ENCODE peak calls at places on chromosomes 5 and 9, in ten cellular contexts. T is lower leg skin, K is GM13977, A is dorsolateral prefrontal cortex, Z is A549, Y is fibroblast of lung, O is coronary artery, C is progenitor cell of endocrine pancreas, F is lower lobe of right lung, H is cardiac muscle cell. U is an unnamed sample.

GRCh38 chr9:116075191-116075590 is 78.4 kb upstream of the PAPPA start:
- DNase-seq in O (no peak), Z (no peak), A (no peak), F (no peak), C (no peak), H (no peak), Y (peak), K (no peak), T (no peak), U (no peak)

GRCh38 chr9:37430841-37431597 is 8.5 kb downstream of the GRHPR start:
- DNase-seq in Y (peak), O (no peak), T (no peak), Z (no peak), H (no peak), A (peak), F (no peak), K (no peak), C (no peak), U (peak)

GRCh38 chr5:79962580-79963222 is 28.4 kb downstream of the MTX3 start:
- DNase-seq in A (no peak), O (no peak), Y (peak), Z (no peak), K (no peak), F (no peak), T (no peak), C (no peak), H (no peak), U (no peak)

GRCh38 chr9:136802321-136802720 is 5.4 kb upstream of the RABL6 start:
- DNase-seq in F (no peak), T (no peak), Y (no peak), C (no peak), O (no peak), A (no peak), H (no peak), Z (no peak), K (peak), U (no peak)

GRCh38 chr5:103907001-103907400 is 344.4 kb upstream of the NUDT12 start:
- DNase-seq in A (no peak), Y (no peak), C (no peak), Z (no peak), T (no peak), H (no peak), K (no peak), O (no peak), F (no peak), U (no peak)

GRCh38 chr5:172741206-172741582 is 29.8 kb downstream of the DUSP1 start:
- DNase-seq in T (no peak), K (no peak), O (no peak), Y (no peak), H (no peak), A (no peak), F (no peak), C (no peak), Z (no peak), U (no peak)

GRCh38 chr9:77588319-77588937 is 59.7 kb downstream of the GNA14 start:
- DNase-seq in Y (peak), H (peak), T (no peak), F (no peak), C (no peak), O (no peak), K (no peak), A (no peak), Z (peak), U (no peak)

GRCh38 chr5:148978370-148979103 is 84.3 kb downstream of the SH3TC2 start:
- DNase-seq in C (no peak), Z (no peak), A (no peak), K (no peak), H (no peak), Y (no peak), T (no peak), F (no peak), O (no peak), U (no peak)

GRCh38 chr9:34588671-34589370 is 703 bp downstream of the CNTFR start:
- DNase-seq in Y (no peak), A (no peak), O (no peak), F (peak), H (no peak), Z (no peak), T (no peak), K (no peak), C (no peak), U (no peak)

GRCh38 chr9:6757988-6758417 is 230 bp downstream of the KDM4C start:
- DNase-seq in H (no peak), F (no peak), C (peak), T (no peak), O (peak), Z (no peak), Y (no peak), A (no peak), K (peak), U (no peak)

GRCh38 chr9:96688215-96688614 is 33.1 kb upstream of the PRXL2C start:
- DNase-seq in T (no peak), C (no peak), O (no peak), H (no peak), F (no peak), K (no peak), Z (no peak), A (no peak), Y (no peak), U (no peak)

GRCh38 chr9:99824378-99825157 is 2.9 kb downstream of the NR4A3 start:
- DNase-seq in K (peak), O (peak), F (peak), H (peak), Z (peak), C (peak), T (no peak), Y (peak), A (peak), U (peak)

GRCh38 chr9:99825158-99826046 is 3.7 kb downstream of the NR4A3 start:
- DNase-seq in K (no peak), O (no peak), A (no peak), F (peak), C (no peak), Z (no peak), T (no peak), Y (no peak), H (no peak), U (peak)

GRCh38 chr9:99828054-99828416 is 6.3 kb downstream of the NR4A3 start:
- DNase-seq in Y (no peak), Z (no peak), C (no peak), T (no peak), H (no peak), K (no peak), A (no peak), F (no peak), O (no peak), U (no peak)

GRCh38 chr9:99827244-99827643 is 5.6 kb downstream of the NR4A3 start:
- DNase-seq in K (no peak), T (no peak), Y (no peak), O (no peak), F (no peak), C (no peak), Z (no peak), A (no peak), H (no peak), U (no peak)

DNA sequence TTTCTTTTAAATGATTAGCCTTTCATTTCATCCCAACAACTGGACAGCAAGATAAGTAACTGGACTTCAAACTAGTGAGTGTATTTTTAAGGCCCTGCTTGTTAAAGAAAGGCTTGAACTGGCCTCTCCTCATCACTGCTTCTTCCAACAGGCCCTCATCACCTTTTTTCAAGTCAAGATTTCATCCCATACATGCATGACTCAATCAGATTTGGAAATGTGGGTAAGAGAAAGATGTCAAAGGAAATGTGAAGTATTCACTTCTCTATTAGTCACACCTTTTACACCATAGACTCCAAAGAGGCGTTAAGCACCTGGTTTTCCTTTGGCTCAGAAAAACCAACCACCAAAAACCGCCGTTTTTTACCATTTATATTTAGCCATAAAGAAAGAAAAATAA is 4.9 kb downstream of the NR4A3 start:
- DNase-seq in Z (no peak), O (no peak), H (no peak), T (no peak), K (no peak), Y (no peak), F (no peak), C (no peak), A (no peak), U (no peak)
- TF ChIP-seq CTCF in Z (no peak), O (no peak), H (no peak), T (no peak), K (no peak), Y (no peak), F (no peak), C (no peak), A (no peak), U (no peak)

GRCh38 chr9:8652282-8652681 is 852.7 kb upstream of the DMAC1 start:
- DNase-seq in K (no peak), C (no peak), Z (no peak), H (peak), A (no peak), O (no peak), Y (no peak), T (no peak), F (no peak), U (no peak)
- TF ChIP-seq CTCF in K (no peak), C (no peak), Z (no peak), H (no peak), A (no peak), O (no peak), Y (no peak), T (no peak), F (no peak), U (no peak)

GRCh38 chr9:130939405-130939941 is 426 bp upstream of the FIBCD1 start:
- DNase-seq in Z (no peak), T (no peak), K (peak), H (peak), Y (no peak), A (no peak), F (no peak), C (no peak), O (no peak), U (no peak)

GRCh38 chr9:130937146-130938076 is 1.6 kb downstream of the FIBCD1 start:
- DNase-seq in K (no peak), C (no peak), T (no peak), O (no peak), F (no peak), A (no peak), Y (no peak), H (no peak), Z (no peak), U (no peak)

GRCh38 chr9:130940023-130940549 is 1.0 kb upstream of the FIBCD1 start:
- DNase-seq in C (no peak), F (no peak), A (no peak), T (no peak), K (no peak), O (no peak), Y (no peak), Z (no peak), H (no peak), U (no peak)

GRCh38 chr9:130938184-130938651 is 829 bp downstream of the FIBCD1 start:
- DNase-seq in F (no peak), Y (no peak), O (no peak), A (no peak), H (no peak), T (no peak), Z (no peak), K (no peak), C (no peak), U (no peak)

GRCh38 chr9:130938652-130939404 is at the start of gene FIBCD1:
- DNase-seq in Z (peak), K (peak), C (peak), T (no peak), Y (peak), H (peak), O (no peak), F (no peak), A (no peak), U (no peak)
- TF ChIP-seq CTCF in Z (peak), K (peak), C (peak), T (no peak), Y (peak), H (peak), O (no peak), F (peak), A (no peak), U (peak)

GRCh38 chr5:6574537-6574936 is 58.3 kb downstream of the NSUN2 start:
- DNase-seq in Y (no peak), Z (no peak), A (no peak), T (no peak), H (no peak), O (no peak), F (no peak), C (no peak), K (no peak), U (no peak)
- TF ChIP-seq CTCF in Y (no peak), Z (no peak), A (no peak), T (no peak), H (no peak), O (no peak), F (no peak), C (no peak), K (peak), U (no peak)

GRCh38 chr5:180301253-180301652 is 9.4 kb upstream of the MAPK9 start:
- DNase-seq in Z (no peak), H (no peak), A (no peak), Y (no peak), C (no peak), F (no peak), K (no peak), T (no peak), O (no peak), U (no peak)

GRCh38 chr5:180304016-180304292 is 12.1 kb upstream of the MAPK9 start:
- DNase-seq in C (no peak), H (no peak), O (no peak), A (no peak), Y (no peak), T (no peak), Z (no peak), F (no peak), K (no peak), U (no peak)

GRCh38 chr5:180304431-180305375 is 12.8 kb upstream of the MAPK9 start:
- DNase-seq in Y (no peak), C (no peak), Z (no peak), F (no peak), O (peak), A (no peak), T (no peak), K (no peak), H (no peak), U (no peak)

GRCh38 chr5:180303226-180304015 is 11.5 kb upstream of the MAPK9 start:
- DNase-seq in Z (no peak), Y (no peak), F (no peak), A (no peak), K (no peak), C (no peak), T (no peak), O (no peak), H (no peak), U (no peak)

DNA sequence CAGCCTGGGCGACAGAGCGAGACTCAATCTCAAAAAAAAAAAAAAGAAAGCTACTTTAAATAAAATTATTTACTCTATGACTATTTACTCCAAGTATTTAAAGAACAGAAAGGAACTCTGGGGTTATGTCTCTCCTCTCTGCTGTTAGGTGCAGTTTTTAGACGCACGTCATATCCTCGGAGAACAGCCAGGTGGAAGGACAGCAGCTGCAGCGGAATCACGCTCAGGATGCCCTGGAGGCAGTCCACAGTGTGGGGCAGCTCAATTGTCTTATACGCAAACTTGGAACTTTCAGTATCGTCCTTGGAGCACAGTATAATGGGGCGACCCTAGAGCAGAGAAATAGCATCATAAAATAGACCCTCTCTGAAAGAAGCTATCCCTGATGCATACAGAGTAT is 10.4 kb upstream of the MAPK9 start:
- DNase-seq in F (no peak), K (no peak), O (peak), Z (no peak), H (no peak), T (no peak), Y (no peak), A (no peak), C (no peak), U (no peak)
- TF ChIP-seq CTCF in F (no peak), K (no peak), O (no peak), Z (no peak), H (no peak), T (no peak), Y (no peak), A (no peak), C (no peak), U (no peak)

DNA sequence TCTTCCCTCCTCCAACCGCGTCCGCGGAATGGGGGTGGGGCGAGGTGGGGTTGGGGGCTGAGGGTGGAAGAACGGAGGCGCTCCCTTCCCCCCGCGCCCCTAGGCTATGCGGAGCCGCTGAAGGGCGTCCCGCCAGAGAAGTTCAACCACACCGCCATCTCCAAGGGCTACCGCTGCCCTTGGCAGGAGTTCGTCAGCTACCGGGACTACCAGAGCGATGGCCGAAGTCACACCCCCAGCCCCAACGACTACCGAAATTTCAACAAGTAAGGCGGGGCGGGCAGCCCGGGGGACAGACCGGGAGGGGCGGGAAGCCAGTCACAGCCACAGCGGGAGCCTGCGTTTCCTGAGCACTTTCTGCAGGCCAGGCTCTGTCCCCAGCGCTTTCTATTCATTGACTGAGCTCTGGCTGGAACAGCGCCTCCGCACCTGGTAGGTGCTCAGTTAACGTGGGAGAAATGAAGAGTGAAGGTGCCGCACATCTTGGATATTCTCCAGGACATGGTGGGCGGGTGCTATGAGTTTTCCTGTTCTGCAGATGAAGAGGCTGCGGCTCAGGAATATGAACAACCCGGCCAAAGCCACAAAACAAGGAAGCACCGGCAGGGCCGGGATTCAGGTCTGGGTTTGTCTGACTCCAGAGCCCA is 11.3 kb downstream of the MYOZ3 start:
- DNase-seq in C (no peak), Y (peak), T (peak), Z (no peak), H (peak), A (no peak), K (peak), O (no peak), F (no peak), U (peak)
- TF ChIP-seq CTCF in C (no peak), Y (no peak), T (no peak), Z (no peak), H (no peak), A (no peak), K (no peak), O (no peak), F (no peak), U (no peak)

DNA sequence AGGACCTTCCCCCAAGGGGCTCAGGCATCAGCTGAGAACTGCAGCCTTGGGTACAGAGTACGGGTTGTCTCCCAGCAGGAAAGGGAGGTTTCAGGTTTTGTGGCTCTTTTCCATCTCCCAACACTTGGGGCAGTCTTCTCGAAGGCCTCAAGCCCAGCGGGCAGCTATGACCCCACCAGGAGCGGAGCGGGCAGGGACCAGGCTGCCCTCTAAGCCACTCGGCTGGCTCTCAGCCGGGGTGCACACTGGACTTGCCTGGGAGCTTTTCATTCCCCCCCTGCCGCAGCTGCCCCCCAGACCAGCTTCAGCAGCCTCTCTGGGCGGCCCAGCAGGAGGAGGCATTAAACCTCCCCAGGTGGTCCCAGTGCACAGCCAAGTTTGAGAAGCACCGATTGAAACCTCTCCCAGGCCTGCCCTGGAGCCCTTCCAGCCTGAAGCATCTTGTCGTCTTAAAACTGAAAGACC is 20.8 kb downstream of the NTNG2 start:
- DNase-seq in Z (no peak), T (no peak), H (peak), A (no peak), Y (no peak), O (no peak), K (no peak), F (no peak), C (no peak), U (no peak)
- TF ChIP-seq CTCF in Z (no peak), T (no peak), H (peak), A (no peak), Y (no peak), O (no peak), K (no peak), F (no peak), C (peak), U (peak)

GRCh38 chr5:61139931-61140330 is 22.3 kb downstream of the SMIM15 start:
- DNase-seq in K (no peak), Y (no peak), C (no peak), F (no peak), H (no peak), T (no peak), O (no peak), A (no peak), Z (no peak), U (no peak)

DNA sequence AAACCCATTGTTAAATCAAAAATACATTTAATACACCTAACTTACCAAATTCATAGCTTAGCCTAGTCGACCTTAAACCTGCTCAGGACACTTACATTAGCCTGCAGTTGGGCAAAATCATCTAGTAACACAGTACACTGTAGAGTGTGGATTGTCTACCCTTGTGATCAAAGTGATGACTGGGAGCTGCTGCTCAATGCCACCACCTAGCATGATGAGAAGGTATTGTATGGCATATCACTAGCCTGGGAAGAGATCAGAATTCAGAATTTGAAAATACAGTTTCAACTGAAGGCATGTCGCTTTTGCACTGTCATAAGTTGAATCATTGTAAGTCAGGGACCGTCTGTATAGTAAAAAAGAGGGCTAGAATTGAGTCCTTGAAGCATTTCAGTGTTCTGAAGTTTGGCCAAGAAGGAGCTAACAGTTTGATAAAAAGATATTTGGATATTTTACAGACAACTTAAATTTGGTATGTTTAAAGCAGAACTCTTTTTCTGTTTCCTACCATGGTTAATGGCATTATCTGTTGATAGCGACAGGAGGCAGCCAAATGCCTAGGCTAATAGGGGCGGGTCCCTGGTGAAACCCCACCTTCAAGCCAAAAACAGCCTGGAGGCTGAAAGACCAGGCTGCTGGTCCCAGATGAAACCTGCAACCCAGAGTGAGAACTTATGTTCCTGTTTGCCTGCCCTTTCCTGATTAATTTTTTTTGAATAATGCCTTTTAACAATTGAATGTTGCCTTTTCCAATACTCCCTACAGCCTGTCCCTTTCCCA is 23.0 kb downstream of the SMIM15 start:
- DNase-seq in C (no peak), Y (no peak), H (no peak), O (no peak), Z (no peak), T (no peak), A (no peak), F (no peak), K (no peak), U (no peak)
- TF ChIP-seq CTCF in C (no peak), Y (peak), H (peak), O (no peak), Z (peak), T (no peak), A (no peak), F (no peak), K (peak), U (peak)

U was measured in neural crest cell.